ENCODE peak calls at places on chromosomes 1 and 21, in four cellular contexts. One of them, this sample, is unnamed.

GRCh38 chr1:1548591-1548990 is 8.2 kb upstream of the TMEM240 start:
- DNase-seq in SK-N-SH: no peak
- DNase-seq in K562: no peak
- DNase-seq in H1: no peak
- DNase-seq in this sample: no peak

GRCh38 chr1:223711173-223711572 is 1.2 kb upstream of the CAPN2 start:
- DNase-seq in SK-N-SH: no peak
- DNase-seq in K562: no peak
- DNase-seq in H1: no peak
- DNase-seq in this sample: no peak

GRCh38 chr1:245156736-245157505 is 2.1 kb downstream of the KIF26B start:
- DNase-seq in SK-N-SH: peak
- DNase-seq in K562: no peak
- DNase-seq in H1: peak
- DNase-seq in this sample: peak

GRCh38 chr21:34073749-34074282 is 438 bp downstream of the MRPS6 start:
- DNase-seq in SK-N-SH: peak
- DNase-seq in K562: peak
- DNase-seq in H1: peak
- DNase-seq in this sample: peak

GRCh38 chr1:85379203-85380136 is 85.5 kb downstream of the DDAH1 start:
- DNase-seq in SK-N-SH: no peak
- DNase-seq in K562: no peak
- DNase-seq in H1: no peak
- DNase-seq in this sample: no peak

GRCh38 chr1:76868154-76868882 is 1.0 kb downstream of the ST6GALNAC5 start:
- DNase-seq in SK-N-SH: peak
- DNase-seq in K562: no peak
- DNase-seq in H1: peak
- DNase-seq in this sample: peak

GRCh38 chr1:198726455-198726854 is 87.6 kb downstream of the PTPRC start:
- DNase-seq in SK-N-SH: no peak
- DNase-seq in K562: no peak
- DNase-seq in H1: no peak
- DNase-seq in this sample: no peak

GRCh38 chr1:107532318-107532717 is 391.5 kb downstream of the NTNG1 start:
- DNase-seq in SK-N-SH: no peak
- DNase-seq in K562: no peak
- DNase-seq in H1: no peak
- DNase-seq in this sample: no peak

GRCh38 chr1:211764701-211765100 is 65.9 kb downstream of the LPGAT1 start:
- DNase-seq in SK-N-SH: no peak
- DNase-seq in K562: no peak
- DNase-seq in H1: no peak
- DNase-seq in this sample: no peak

GRCh38 chr1:188089015-188089414 is 1260.3 kb downstream of the PLA2G4A start:
- DNase-seq in SK-N-SH: no peak
- DNase-seq in K562: no peak
- DNase-seq in H1: no peak
- DNase-seq in this sample: no peak

GRCh38 chr1:167601442-167602380 is 28.3 kb upstream of the RCSD1 start:
- DNase-seq in SK-N-SH: peak
- DNase-seq in K562: no peak
- DNase-seq in H1: no peak
- DNase-seq in this sample: peak

GRCh38 chr1:51420867-51421627 is 90.7 kb upstream of the TTC39A start:
- DNase-seq in SK-N-SH: no peak
- DNase-seq in K562: no peak
- DNase-seq in H1: no peak
- DNase-seq in this sample: no peak

GRCh38 chr1:35577071-35577998 is 4.2 kb downstream of the TFAP2E start:
- DNase-seq in SK-N-SH: no peak
- DNase-seq in K562: no peak
- DNase-seq in H1: peak
- DNase-seq in this sample: no peak

GRCh38 chr1:19028110-19028509 is 71.6 kb upstream of the IFFO2 start:
- DNase-seq in SK-N-SH: no peak
- DNase-seq in K562: no peak
- DNase-seq in H1: no peak
- DNase-seq in this sample: no peak

GRCh38 chr1:80457409-80457808 is 1343.3 kb upstream of the ADGRL2 start:
- DNase-seq in SK-N-SH: no peak
- DNase-seq in K562: no peak
- DNase-seq in H1: no peak
- DNase-seq in this sample: no peak

GRCh38 chr1:29549001-29549400 is 312.7 kb downstream of the PTPRU start:
- DNase-seq in SK-N-SH: no peak
- DNase-seq in K562: no peak
- DNase-seq in H1: no peak
- DNase-seq in this sample: no peak

GRCh38 chr1:158124034-158124433 is 56.7 kb upstream of the CD1D start:
- DNase-seq in SK-N-SH: no peak
- DNase-seq in K562: no peak
- DNase-seq in H1: no peak
- DNase-seq in this sample: no peak

GRCh38 chr1:245091818-245092637 is 62.8 kb upstream of the KIF26B start:
- DNase-seq in SK-N-SH: peak
- DNase-seq in K562: peak
- DNase-seq in H1: peak
- DNase-seq in this sample: no peak

GRCh38 chr1:228393268-228393699 is 13.4 kb downstream of the TRIM11 start:
- DNase-seq in SK-N-SH: no peak
- DNase-seq in K562: no peak
- DNase-seq in H1: no peak
- DNase-seq in this sample: no peak

GRCh38 chr21:43930074-43930847 is 65.2 kb downstream of the AGPAT3 start:
- DNase-seq in SK-N-SH: no peak
- DNase-seq in K562: no peak
- DNase-seq in H1: no peak
- DNase-seq in this sample: no peak

GRCh38 chr1:197911857-197912696 is 5.1 kb upstream of the LHX9 start:
- DNase-seq in SK-N-SH: peak
- DNase-seq in K562: no peak
- DNase-seq in H1: peak
- DNase-seq in this sample: peak

GRCh38 chr1:207962716-207963428 is 51.9 kb upstream of the CD34 start:
- DNase-seq in SK-N-SH: peak
- DNase-seq in K562: no peak
- DNase-seq in H1: no peak
- DNase-seq in this sample: peak

GRCh38 chr1:109817881-109818280 is 54.2 kb upstream of the EPS8L3 start:
- DNase-seq in SK-N-SH: no peak
- DNase-seq in K562: no peak
- DNase-seq in H1: peak
- DNase-seq in this sample: no peak

DNA sequence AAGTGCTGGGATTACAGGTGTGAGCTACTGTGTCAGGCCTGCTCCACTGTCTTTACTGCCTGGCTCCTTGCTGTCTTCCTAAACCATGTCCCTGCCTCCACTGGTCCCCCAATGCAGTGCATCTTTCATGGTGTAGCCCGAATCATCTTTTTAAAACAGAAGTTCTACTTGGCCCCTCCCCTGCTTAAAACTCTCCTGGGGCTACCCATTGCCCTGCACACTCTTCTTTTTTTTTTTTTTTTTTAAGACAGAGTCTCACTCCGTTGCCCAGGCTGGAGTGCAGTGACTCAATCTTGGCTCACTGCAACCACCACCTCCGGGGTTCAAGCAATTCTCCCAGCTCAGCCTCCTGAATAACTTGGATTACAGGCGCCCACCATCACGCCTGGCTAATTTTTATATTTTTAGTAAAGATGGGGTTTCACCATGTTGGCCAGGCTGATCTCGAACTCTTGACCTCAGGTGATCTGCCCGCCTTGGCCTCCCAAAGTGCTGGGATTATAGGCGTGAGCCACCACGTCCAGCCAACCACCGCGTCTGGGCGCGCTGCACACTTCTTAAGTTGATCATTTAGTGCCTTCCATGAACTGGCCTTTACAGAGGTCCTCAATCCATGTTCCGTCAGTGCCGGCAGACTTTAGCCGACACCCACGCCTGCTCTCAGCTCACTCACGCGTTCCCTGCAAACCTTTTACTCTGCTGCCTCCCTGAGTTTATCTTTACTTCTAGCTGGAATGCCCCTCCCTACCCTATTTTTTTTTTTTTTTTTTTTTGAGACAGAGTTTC is 2.4 kb downstream of the FCN3 start:
- DNase-seq in SK-N-SH: no peak
- DNase-seq in K562: peak
- DNase-seq in H1: no peak
- DNase-seq in this sample: no peak
- TF ChIP-seq JUND in SK-N-SH: no peak
- TF ChIP-seq JUND in K562: peak
- TF ChIP-seq JUND in H1: no peak
- TF ChIP-seq JUND in this sample: no peak

DNA sequence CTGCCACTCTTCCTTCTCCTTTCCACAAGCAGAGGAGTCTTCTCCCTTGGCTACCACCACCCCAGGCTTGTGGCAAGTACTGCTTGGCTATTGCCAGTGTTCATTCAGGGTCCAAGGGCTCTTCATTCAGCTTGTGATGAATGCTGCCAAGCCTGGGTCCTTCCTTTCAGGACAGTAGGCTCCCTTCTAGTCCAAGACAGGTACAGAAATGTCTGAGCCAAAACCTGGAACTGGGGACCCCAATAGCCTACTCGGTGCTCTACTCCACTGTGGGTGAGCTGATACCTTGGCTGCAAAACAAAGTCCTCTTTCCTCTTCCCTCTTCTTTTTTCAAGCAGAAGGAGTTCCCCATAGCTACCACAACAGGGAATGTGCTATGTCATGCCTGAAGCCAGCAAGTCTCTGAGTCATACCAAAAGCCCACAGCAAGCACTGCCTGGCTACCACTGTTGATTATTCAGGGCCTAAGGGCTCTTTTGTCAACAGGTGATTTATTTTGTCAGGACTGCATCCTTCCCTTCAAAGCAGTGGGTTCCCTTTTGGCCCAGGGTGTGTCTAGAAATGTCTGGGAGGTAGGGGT is 268.9 kb downstream of the HHAT start:
- DNase-seq in SK-N-SH: no peak
- DNase-seq in K562: no peak
- DNase-seq in H1: no peak
- DNase-seq in this sample: peak
- TF ChIP-seq JUND in SK-N-SH: peak
- TF ChIP-seq JUND in K562: peak
- TF ChIP-seq JUND in H1: no peak
- TF ChIP-seq JUND in this sample: no peak

GRCh38 chr1:17217607-17218006 is 12.7 kb downstream of the PADI1 start:
- DNase-seq in SK-N-SH: no peak
- DNase-seq in K562: no peak
- DNase-seq in H1: no peak
- DNase-seq in this sample: no peak

GRCh38 chr1:17220287-17220686 is 15.4 kb downstream of the PADI1 start:
- DNase-seq in SK-N-SH: no peak
- DNase-seq in K562: no peak
- DNase-seq in H1: no peak
- DNase-seq in this sample: no peak

GRCh38 chr1:17216078-17216477 is 11.2 kb downstream of the PADI1 start:
- DNase-seq in SK-N-SH: no peak
- DNase-seq in K562: no peak
- DNase-seq in H1: no peak
- DNase-seq in this sample: no peak

GRCh38 chr1:17215545-17215890 is 10.6 kb downstream of the PADI1 start:
- DNase-seq in SK-N-SH: no peak
- DNase-seq in K562: no peak
- DNase-seq in H1: no peak
- DNase-seq in this sample: no peak

GRCh38 chr1:17218939-17219338 is 14.0 kb downstream of the PADI1 start:
- DNase-seq in SK-N-SH: no peak
- DNase-seq in K562: no peak
- DNase-seq in H1: no peak
- DNase-seq in this sample: no peak
- TF ChIP-seq JUND in SK-N-SH: no peak
- TF ChIP-seq JUND in K562: no peak
- TF ChIP-seq JUND in H1: no peak
- TF ChIP-seq JUND in this sample: no peak

GRCh38 chr1:21357161-21357560 is 66.9 kb upstream of the ECE1 start:
- DNase-seq in SK-N-SH: no peak
- DNase-seq in K562: no peak
- DNase-seq in H1: no peak
- DNase-seq in this sample: no peak

GRCh38 chr1:21366288-21366687 is 73.6 kb upstream of the NBPF3 start:
- DNase-seq in SK-N-SH: no peak
- DNase-seq in K562: no peak
- DNase-seq in H1: no peak
- DNase-seq in this sample: no peak

GRCh38 chr1:21361506-21361905 is 71.2 kb upstream of the ECE1 start:
- DNase-seq in SK-N-SH: no peak
- DNase-seq in K562: no peak
- DNase-seq in H1: no peak
- DNase-seq in this sample: no peak

GRCh38 chr1:21365036-21365435 is 74.8 kb upstream of the ECE1 start:
- DNase-seq in SK-N-SH: no peak
- DNase-seq in K562: no peak
- DNase-seq in H1: no peak
- DNase-seq in this sample: no peak

DNA sequence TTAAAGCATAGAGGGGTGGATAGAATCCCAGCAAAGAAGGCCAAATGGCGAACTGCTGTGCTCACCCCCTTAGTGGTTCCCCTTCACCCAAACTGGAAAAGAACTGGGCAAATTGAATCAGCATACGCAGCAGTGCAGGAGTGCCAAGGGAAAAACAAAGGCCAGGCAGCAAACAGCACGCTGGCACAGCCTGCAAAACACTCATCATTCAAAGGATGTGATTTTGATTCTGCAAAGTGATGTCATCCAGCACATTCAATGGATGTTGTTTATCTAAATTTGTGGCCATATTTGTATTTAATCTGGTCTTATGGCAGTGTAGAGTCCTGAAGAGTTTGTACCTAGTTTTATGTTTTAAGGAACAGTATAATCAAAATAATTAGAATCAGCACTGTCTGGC is 71.8 kb upstream of the ECE1 start:
- DNase-seq in SK-N-SH: no peak
- DNase-seq in K562: no peak
- DNase-seq in H1: no peak
- DNase-seq in this sample: no peak
- TF ChIP-seq JUND in SK-N-SH: no peak
- TF ChIP-seq JUND in K562: no peak
- TF ChIP-seq JUND in H1: no peak
- TF ChIP-seq JUND in this sample: no peak

This sample was measured in T47D.